ENCODE peak calls at places on chromosomes 16 and 17, in seven cellular contexts. U, Y, V, W, G, P and C are unnamed samples.
A peak's percentile ranks its signal among the peaks of the same experiment; 100 is the strongest.

GRCh38 chr16:15435216-15435864 is 952 bp downstream of the BMERB1 start:
- DNase-seq in U (no peak), Y (no peak), V (no peak), W (no peak), G (no peak), P (no peak), C (no peak)

GRCh38 chr17:7281953-7282751 is 634 bp downstream of the SLC2A4 start:
- DNase-seq in U (no peak), Y (no peak), V (no peak), W (no peak), G (no peak), P (no peak), C (no peak)

GRCh38 chr16:78987676-78988075 is 612.9 kb downstream of the MAF start:
- DNase-seq in U (no peak), Y (no peak), V (no peak), W (no peak), G (no peak), P (no peak), C (no peak)

GRCh38 chr17:8117980-8118768 is at the start of gene ALOXE3:
- DNase-seq in U (no peak), Y (peak; percentile 66), V (no peak), W (peak; percentile 84), G (no peak), P (peak; percentile 52), C (no peak)

GRCh38 chr17:18143044-18143936 is 34.7 kb downstream of the MYO15A start:
- DNase-seq in U (no peak), Y (no peak), V (peak; percentile 45), W (no peak), G (no peak), P (no peak), C (no peak)

GRCh38 chr16:54462151-54462651 is 175.6 kb upstream of the IRX3 start:
- DNase-seq in U (no peak), Y (peak; percentile 55), V (no peak), W (no peak), G (no peak), P (peak; percentile 96), C (no peak)

GRCh38 chr17:14048169-14048568 is 21.1 kb upstream of the COX10 start:
- DNase-seq in U (no peak), Y (no peak), V (no peak), W (no peak), G (no peak), P (no peak), C (no peak)

GRCh38 chr17:54754560-54754959 is 146.1 kb upstream of the TOM1L1 start:
- DNase-seq in U (no peak), Y (no peak), V (peak; percentile 15), W (peak; percentile 6), G (no peak), P (no peak), C (no peak)

GRCh38 chr17:65514541-65514940 is 46.9 kb downstream of the AXIN2 start:
- DNase-seq in U (no peak), Y (peak; percentile 45), V (no peak), W (no peak), G (no peak), P (peak; percentile 90), C (no peak)

GRCh38 chr17:57135748-57136342 is 50.8 kb downstream of the AKAP1 start:
- DNase-seq in U (no peak), Y (no peak), V (no peak), W (no peak), G (no peak), P (no peak), C (no peak)

GRCh38 chr16:70410736-70411135 is 28.2 kb downstream of the ST3GAL2 start:
- DNase-seq in U (no peak), Y (no peak), V (no peak), W (no peak), G (no peak), P (no peak), C (no peak)

GRCh38 chr17:5587431-5588032 is 3.2 kb upstream of the NLRP1 start:
- DNase-seq in U (no peak), Y (peak; percentile 54), V (peak; percentile 72), W (peak; percentile 68), G (no peak), P (peak; percentile 72), C (no peak)

GRCh38 chr17:50721194-50722010 is 2.0 kb downstream of the LUC7L3 start:
- DNase-seq in U (no peak), Y (no peak), V (peak; percentile 44), W (no peak), G (no peak), P (no peak), C (no peak)

GRCh38 chr16:2056077-2056476 is 8.3 kb downstream of the TSC2 start:
- DNase-seq in U (no peak), Y (no peak), V (no peak), W (no peak), G (no peak), P (peak; percentile 20), C (no peak)
- TF ChIP-seq CTCF in U (peak; percentile 29), Y (peak; percentile 41), V (peak; percentile 10), W (peak; percentile 8), G (no peak), P (peak; percentile 45), C (no peak)

GRCh38 chr17:74838275-74838674 is 21.4 kb downstream of the GRIN2C start:
- DNase-seq in U (no peak), Y (no peak), V (no peak), W (no peak), G (no peak), P (peak; percentile 28), C (no peak)

GRCh38 chr17:74836691-74837467 is 22.8 kb downstream of the GRIN2C start:
- DNase-seq in U (no peak), Y (no peak), V (no peak), W (no peak), G (no peak), P (no peak), C (no peak)

GRCh38 chr17:74833501-74834361 is 26.0 kb downstream of the GRIN2C start:
- DNase-seq in U (no peak), Y (peak; percentile 60), V (peak; percentile 76), W (no peak), G (no peak), P (peak; percentile 55), C (no peak)

GRCh38 chr17:74839955-74840354 is 19.7 kb downstream of the GRIN2C start:
- DNase-seq in U (no peak), Y (no peak), V (no peak), W (no peak), G (no peak), P (no peak), C (no peak)

DNA sequence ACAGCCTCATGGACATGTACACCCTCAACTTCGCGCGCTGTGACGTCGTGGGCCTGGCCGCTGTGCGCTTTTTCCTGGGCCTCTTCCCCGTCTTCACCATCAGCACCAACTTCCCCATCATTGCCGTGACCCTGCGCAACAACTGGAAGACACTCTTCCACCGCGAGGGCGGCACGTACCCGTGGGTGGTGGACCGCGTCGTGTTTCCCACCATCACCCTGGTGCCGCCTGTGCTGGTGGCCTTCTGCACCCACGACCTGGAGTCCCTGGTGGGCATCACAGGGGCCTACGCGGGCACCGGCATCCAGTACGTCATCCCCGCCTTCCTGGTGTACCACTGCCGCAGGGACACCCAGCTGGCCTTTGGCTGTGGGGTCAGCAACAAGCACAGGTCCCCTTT is 23.5 kb downstream of the GRIN2C start:
- DNase-seq in U (no peak), Y (no peak), V (no peak), W (no peak), G (no peak), P (no peak), C (no peak)
- TF ChIP-seq CTCF in U (no peak), Y (no peak), V (no peak), W (no peak), G (no peak), P (no peak), C (no peak)

GRCh38 chr16:11354407-11354732 is 9.1 kb downstream of the RMI2 start:
- DNase-seq in U (no peak), Y (no peak), V (no peak), W (no peak), G (no peak), P (no peak), C (no peak)

GRCh38 chr16:11356573-11357331 is 11.5 kb downstream of the RMI2 start:
- DNase-seq in U (no peak), Y (peak; percentile 45), V (peak; percentile 69), W (no peak), G (no peak), P (peak; percentile 57), C (no peak)

GRCh38 chr16:11355862-11356261 is 10.6 kb downstream of the RMI2 start:
- DNase-seq in U (no peak), Y (no peak), V (no peak), W (no peak), G (no peak), P (no peak), C (no peak)

GRCh38 chr16:11353158-11353557 is 7.9 kb downstream of the RMI2 start:
- DNase-seq in U (no peak), Y (no peak), V (no peak), W (no peak), G (no peak), P (no peak), C (no peak)

DNA sequence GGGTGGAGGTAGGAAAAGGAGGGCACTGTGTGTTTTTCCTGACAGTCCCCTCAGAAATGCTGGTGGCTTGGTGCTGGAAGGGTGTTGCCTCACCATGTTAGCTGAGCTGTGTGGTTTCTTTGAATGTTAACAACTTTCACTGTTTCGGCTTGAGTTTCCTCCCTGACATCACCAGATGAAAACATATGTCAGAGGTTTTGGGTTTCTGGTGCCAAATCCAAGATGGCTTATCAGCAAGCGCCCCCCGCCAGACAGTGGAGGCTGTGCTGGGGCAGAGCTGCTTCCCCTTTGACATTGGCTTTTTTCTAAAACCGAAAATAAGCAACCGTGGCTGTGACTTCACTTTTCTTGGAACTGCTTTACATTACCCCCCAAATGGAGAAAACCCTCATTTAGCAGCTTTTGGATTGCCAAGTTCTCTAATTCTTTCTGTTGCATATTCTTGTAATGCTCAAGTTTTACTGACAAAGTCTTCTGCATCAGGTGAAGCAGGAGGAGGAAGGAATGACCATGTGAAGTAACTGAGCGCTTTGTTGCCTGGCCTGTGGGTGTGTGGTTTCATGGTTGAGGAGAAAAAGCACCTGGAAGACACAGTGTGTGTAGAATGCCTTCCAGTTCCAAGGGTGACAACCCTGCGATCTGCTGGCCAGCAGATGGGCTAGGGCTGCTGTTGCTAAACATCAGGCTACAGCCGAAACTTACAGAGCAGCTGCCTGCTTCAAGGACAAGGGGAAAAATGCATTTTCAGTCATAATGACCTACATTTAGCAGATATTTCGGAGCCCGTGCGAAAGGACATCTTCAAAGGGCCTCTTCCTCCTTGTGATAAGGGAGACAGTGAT is 9.7 kb downstream of the RMI2 start:
- DNase-seq in U (no peak), Y (peak; percentile 49), V (peak; percentile 76), W (no peak), G (no peak), P (peak; percentile 40), C (no peak)
- TF ChIP-seq CTCF in U (peak; percentile 8), Y (no peak), V (peak; percentile 28), W (no peak), G (no peak), P (no peak), C (no peak)

DNA sequence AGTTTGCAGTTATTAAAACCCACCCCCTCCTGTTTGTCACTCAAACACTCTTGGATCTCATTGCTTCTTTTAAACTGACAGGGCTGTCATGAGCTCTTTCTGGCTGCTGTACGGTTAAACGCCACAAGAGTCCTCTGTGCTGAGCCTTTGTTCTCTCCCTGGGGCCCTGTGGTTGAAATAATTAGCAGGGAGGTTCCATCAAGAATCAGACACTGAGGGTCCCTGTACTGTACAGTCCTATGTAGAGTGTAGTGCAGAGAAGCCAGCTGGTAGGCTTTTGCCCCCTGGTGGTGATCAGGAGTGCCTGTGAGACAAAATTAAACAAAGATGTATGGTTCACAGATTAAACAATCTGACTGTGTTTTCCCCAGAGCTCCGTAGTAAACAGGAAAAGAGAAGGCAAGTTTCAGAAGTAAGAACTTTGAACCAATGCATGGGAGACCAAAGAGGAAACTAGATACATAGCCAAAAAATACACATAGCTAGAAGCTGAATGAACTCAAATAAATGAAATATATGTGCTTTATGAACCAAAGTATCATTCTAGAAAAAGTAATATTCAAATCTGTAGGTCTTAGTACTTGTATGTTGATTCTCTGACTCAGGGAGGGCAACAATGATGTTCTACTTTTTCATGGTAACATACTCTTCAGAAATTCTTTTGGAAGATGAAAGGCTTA is 1.4 kb upstream of the SSH2 start:
- DNase-seq in U (peak; percentile 49), Y (peak; percentile 62), V (peak; percentile 66), W (peak; percentile 82), G (no peak), P (peak; percentile 78), C (no peak)
- TF ChIP-seq CTCF in U (peak; percentile 95), Y (peak; percentile 88), V (peak; percentile 76), W (peak; percentile 97), G (peak; percentile 59), P (peak; percentile 97), C (no peak)